ENCODE peak calls at places on chromosomes 7 and 10, in seven cellular contexts. One of them, this sample, is unnamed. For H3K36me3 and H3K4me1, the result is how much of the 10 kb centered on the place peaks cover.

GRCh38 chr10:61836888-61837747 is 64.4 kb upstream of the ARID5B start:
- DNase-seq in right lobe of liver: no peak
- DNase-seq in GM23248: peak
- DNase-seq in astrocyte: peak
- DNase-seq in adipocyte: peak
- DNase-seq in prostate gland: no peak
- DNase-seq in tibial artery: no peak
- DNase-seq in this sample: no peak

GRCh38 chr10:47077941-47078340 is 166.7 kb downstream of the PTPN20 start:
- DNase-seq in astrocyte: no peak
- DNase-seq in right lobe of liver: no peak
- DNase-seq in prostate gland: no peak
- DNase-seq in tibial artery: no peak
- DNase-seq in adipocyte: no peak
- DNase-seq in GM23248: no peak
- DNase-seq in this sample: no peak

GRCh38 chr10:86813101-86813500 is 56.7 kb downstream of the BMPR1A start:
- DNase-seq in GM23248: peak
- DNase-seq in prostate gland: no peak
- DNase-seq in tibial artery: no peak
- DNase-seq in astrocyte: peak
- DNase-seq in adipocyte: no peak
- DNase-seq in right lobe of liver: no peak
- DNase-seq in this sample: no peak

GRCh38 chr7:16668978-16669377 is 23.0 kb downstream of the BZW2 start:
- DNase-seq in right lobe of liver: no peak
- DNase-seq in tibial artery: no peak
- DNase-seq in adipocyte: peak
- DNase-seq in astrocyte: no peak
- DNase-seq in prostate gland: no peak
- DNase-seq in GM23248: peak
- DNase-seq in this sample: no peak

GRCh38 chr7:112630565-112630964 is 149.8 kb downstream of the LSMEM1 start:
- DNase-seq in right lobe of liver: no peak
- DNase-seq in GM23248: peak
- DNase-seq in tibial artery: no peak
- DNase-seq in prostate gland: no peak
- DNase-seq in astrocyte: peak
- DNase-seq in adipocyte: peak
- DNase-seq in this sample: no peak

GRCh38 chr7:96649981-96650380 is 59.7 kb downstream of the SEM1 start:
- DNase-seq in astrocyte: peak
- DNase-seq in adipocyte: peak
- DNase-seq in right lobe of liver: no peak
- DNase-seq in prostate gland: no peak
- DNase-seq in GM23248: no peak
- DNase-seq in tibial artery: no peak
- DNase-seq in this sample: no peak

GRCh38 chr10:129455625-129456024 is 11.4 kb upstream of the MGMT start:
- DNase-seq in GM23248: no peak
- DNase-seq in astrocyte: no peak
- DNase-seq in right lobe of liver: no peak
- DNase-seq in adipocyte: no peak
- DNase-seq in prostate gland: no peak
- DNase-seq in tibial artery: no peak
- DNase-seq in this sample: no peak

GRCh38 chr7:43501881-43502280 is 81.0 kb upstream of the STK17A start:
- DNase-seq in prostate gland: no peak
- DNase-seq in astrocyte: peak
- DNase-seq in GM23248: peak
- DNase-seq in right lobe of liver: no peak
- DNase-seq in adipocyte: peak
- DNase-seq in tibial artery: no peak
- DNase-seq in this sample: no peak

GRCh38 chr7:106215868-106216516 is 68.8 kb downstream of the NAMPT start:
- DNase-seq in astrocyte: no peak
- DNase-seq in GM23248: no peak
- DNase-seq in right lobe of liver: no peak
- DNase-seq in tibial artery: no peak
- DNase-seq in adipocyte: no peak
- DNase-seq in prostate gland: no peak
- DNase-seq in this sample: no peak

GRCh38 chr7:73983437-73984164 is 44.4 kb upstream of the ELN start:
- DNase-seq in tibial artery: peak
- DNase-seq in prostate gland: no peak
- DNase-seq in adipocyte: no peak
- DNase-seq in astrocyte: no peak
- DNase-seq in right lobe of liver: no peak
- DNase-seq in GM23248: no peak
- DNase-seq in this sample: no peak

GRCh38 chr7:105672820-105673219 is 91.5 kb upstream of the EFCAB10 start:
- DNase-seq in GM23248: no peak
- DNase-seq in prostate gland: no peak
- DNase-seq in tibial artery: no peak
- DNase-seq in adipocyte: no peak
- DNase-seq in right lobe of liver: no peak
- DNase-seq in astrocyte: no peak
- DNase-seq in this sample: no peak

GRCh38 chr7:39741942-39742623 is 118.7 kb downstream of the RALA start:
- DNase-seq in GM23248: peak
- DNase-seq in tibial artery: no peak
- DNase-seq in adipocyte: no peak
- DNase-seq in prostate gland: no peak
- DNase-seq in astrocyte: peak
- DNase-seq in right lobe of liver: no peak
- DNase-seq in this sample: no peak

GRCh38 chr10:126380352-126381076 is 7.8 kb downstream of the ADAM12 start:
- DNase-seq in astrocyte: no peak
- DNase-seq in GM23248: peak
- DNase-seq in tibial artery: no peak
- DNase-seq in right lobe of liver: no peak
- DNase-seq in adipocyte: no peak
- DNase-seq in prostate gland: no peak
- DNase-seq in this sample: no peak

GRCh38 chr7:30472771-30473392 is 5.7 kb downstream of the NOD1 start:
- DNase-seq in astrocyte: peak
- DNase-seq in GM23248: peak
- DNase-seq in tibial artery: no peak
- DNase-seq in adipocyte: peak
- DNase-seq in right lobe of liver: no peak
- DNase-seq in prostate gland: no peak
- DNase-seq in this sample: no peak

GRCh38 chr10:89076120-89076519 is 85.5 kb downstream of the FAS start:
- DNase-seq in tibial artery: no peak
- DNase-seq in astrocyte: no peak
- DNase-seq in GM23248: no peak
- DNase-seq in right lobe of liver: no peak
- DNase-seq in adipocyte: no peak
- DNase-seq in prostate gland: no peak
- DNase-seq in this sample: no peak

GRCh38 chr7:30770936-30771858 is at the start of gene MINDY4:
- DNase-seq in GM23248: peak
- DNase-seq in adipocyte: peak
- DNase-seq in prostate gland: peak
- DNase-seq in right lobe of liver: peak
- DNase-seq in astrocyte: peak
- DNase-seq in tibial artery: peak
- DNase-seq in this sample: no peak

GRCh38 chr10:83617692-83618325 is 521.5 kb upstream of the GHITM start:
- DNase-seq in tibial artery: no peak
- DNase-seq in GM23248: no peak
- DNase-seq in adipocyte: no peak
- DNase-seq in right lobe of liver: no peak
- DNase-seq in prostate gland: no peak
- DNase-seq in astrocyte: no peak
- DNase-seq in this sample: no peak

GRCh38 chr10:120477006-120477722 is 20.1 kb downstream of the PLPP4 start:
- DNase-seq in prostate gland: no peak
- DNase-seq in GM23248: peak
- DNase-seq in adipocyte: peak
- DNase-seq in right lobe of liver: no peak
- DNase-seq in astrocyte: peak
- DNase-seq in tibial artery: no peak
- DNase-seq in this sample: no peak

GRCh38 chr10:46524471-46525176 is 31.8 kb downstream of the GPRIN2 start:
- DNase-seq in GM23248: peak
- DNase-seq in tibial artery: no peak
- DNase-seq in right lobe of liver: peak
- DNase-seq in astrocyte: peak
- DNase-seq in adipocyte: no peak
- DNase-seq in prostate gland: no peak
- DNase-seq in this sample: peak

GRCh38 chr7:127080576-127080975 is 172.2 kb downstream of the GRM8 start:
- DNase-seq in GM23248: no peak
- DNase-seq in adipocyte: no peak
- DNase-seq in astrocyte: no peak
- DNase-seq in right lobe of liver: no peak
- DNase-seq in tibial artery: no peak
- DNase-seq in prostate gland: no peak
- DNase-seq in this sample: no peak

GRCh38 chr7:40551685-40552576 is 417.1 kb downstream of the SUGCT start:
- DNase-seq in right lobe of liver: no peak
- DNase-seq in astrocyte: peak
- DNase-seq in adipocyte: peak
- DNase-seq in prostate gland: no peak
- DNase-seq in GM23248: peak
- DNase-seq in tibial artery: no peak
- DNase-seq in this sample: no peak

GRCh38 chr10:77317221-77317620 is 320.4 kb downstream of the KCNMA1 start:
- DNase-seq in GM23248: no peak
- DNase-seq in astrocyte: peak
- DNase-seq in right lobe of liver: no peak
- DNase-seq in adipocyte: no peak
- DNase-seq in prostate gland: no peak
- DNase-seq in tibial artery: no peak
- DNase-seq in this sample: no peak

GRCh38 chr10:33819206-33819605 is 484.7 kb upstream of the NRP1 start:
- DNase-seq in astrocyte: peak
- DNase-seq in tibial artery: no peak
- DNase-seq in right lobe of liver: no peak
- DNase-seq in GM23248: peak
- DNase-seq in adipocyte: peak
- DNase-seq in prostate gland: no peak
- DNase-seq in this sample: no peak

GRCh38 chr10:43676360-43676759 is 27.7 kb upstream of the ZNF32 start:
- DNase-seq in astrocyte: no peak
- DNase-seq in prostate gland: no peak
- DNase-seq in GM23248: no peak
- DNase-seq in tibial artery: no peak
- DNase-seq in right lobe of liver: no peak
- DNase-seq in adipocyte: no peak
- DNase-seq in this sample: no peak

GRCh38 chr10:44873156-44873555 is 38.0 kb upstream of the TMEM72 start:
- DNase-seq in GM23248: peak
- DNase-seq in astrocyte: no peak
- DNase-seq in tibial artery: peak
- DNase-seq in adipocyte: peak
- DNase-seq in right lobe of liver: no peak
- DNase-seq in prostate gland: no peak
- DNase-seq in this sample: no peak

GRCh38 chr7:55249332-55249731 is 115.8 kb upstream of the LANCL2 start:
- DNase-seq in GM23248: no peak
- DNase-seq in adipocyte: no peak
- DNase-seq in prostate gland: no peak
- DNase-seq in right lobe of liver: no peak
- DNase-seq in astrocyte: no peak
- DNase-seq in tibial artery: no peak
- DNase-seq in this sample: no peak

GRCh38 chr10:63142136-63142535 is 9.0 kb downstream of the NRBF2 start:
- DNase-seq in astrocyte: no peak
- DNase-seq in prostate gland: no peak
- DNase-seq in adipocyte: no peak
- DNase-seq in GM23248: no peak
- DNase-seq in right lobe of liver: no peak
- DNase-seq in tibial artery: no peak
- DNase-seq in this sample: no peak
- H3K36me3 ChIP-seq in astrocyte: under half
- H3K36me3 ChIP-seq in prostate gland: under half
- H3K36me3 ChIP-seq in adipocyte: under half
- H3K36me3 ChIP-seq in GM23248: under half
- H3K36me3 ChIP-seq in right lobe of liver: under half
- H3K36me3 ChIP-seq in tibial artery: under half
- H3K36me3 ChIP-seq in this sample: under half

GRCh38 chr7:44617225-44617885 is 10.9 kb downstream of the OGDH start:
- DNase-seq in adipocyte: peak
- DNase-seq in tibial artery: no peak
- DNase-seq in prostate gland: no peak
- DNase-seq in right lobe of liver: no peak
- DNase-seq in GM23248: peak
- DNase-seq in astrocyte: peak
- DNase-seq in this sample: no peak
- H3K4me1 ChIP-seq in adipocyte: under half
- H3K4me1 ChIP-seq in tibial artery: under half
- H3K4me1 ChIP-seq in prostate gland: under half
- H3K4me1 ChIP-seq in right lobe of liver: under half
- H3K4me1 ChIP-seq in GM23248: under half
- H3K4me1 ChIP-seq in astrocyte: under half
- H3K4me1 ChIP-seq in this sample: under half

GRCh38 chr10:13187135-13187534 is 25.8 kb downstream of the MCM10 start:
- DNase-seq in tibial artery: no peak
- DNase-seq in adipocyte: no peak
- DNase-seq in astrocyte: no peak
- DNase-seq in right lobe of liver: no peak
- DNase-seq in prostate gland: no peak
- DNase-seq in GM23248: no peak
- DNase-seq in this sample: no peak

GRCh38 chr10:13180788-13181187 is 19.4 kb downstream of the MCM10 start:
- DNase-seq in adipocyte: no peak
- DNase-seq in GM23248: no peak
- DNase-seq in prostate gland: no peak
- DNase-seq in tibial artery: no peak
- DNase-seq in astrocyte: no peak
- DNase-seq in right lobe of liver: no peak
- DNase-seq in this sample: no peak

GRCh38 chr10:13184726-13185514 is 23.6 kb downstream of the MCM10 start:
- DNase-seq in prostate gland: peak
- DNase-seq in GM23248: no peak
- DNase-seq in astrocyte: no peak
- DNase-seq in right lobe of liver: peak
- DNase-seq in tibial artery: no peak
- DNase-seq in adipocyte: no peak
- DNase-seq in this sample: no peak

GRCh38 chr10:13182424-13182823 is 21.1 kb downstream of the MCM10 start:
- DNase-seq in prostate gland: no peak
- DNase-seq in astrocyte: no peak
- DNase-seq in adipocyte: no peak
- DNase-seq in GM23248: no peak
- DNase-seq in right lobe of liver: no peak
- DNase-seq in tibial artery: no peak
- DNase-seq in this sample: no peak

GRCh38 chr10:13183625-13184024 is 22.3 kb downstream of the MCM10 start:
- DNase-seq in adipocyte: no peak
- DNase-seq in right lobe of liver: no peak
- DNase-seq in astrocyte: no peak
- DNase-seq in GM23248: no peak
- DNase-seq in tibial artery: no peak
- DNase-seq in prostate gland: no peak
- DNase-seq in this sample: no peak
- H3K36me3 ChIP-seq in adipocyte: under half
- H3K36me3 ChIP-seq in right lobe of liver: under half
- H3K36me3 ChIP-seq in astrocyte: under half
- H3K36me3 ChIP-seq in GM23248: under half
- H3K36me3 ChIP-seq in tibial artery: under half
- H3K36me3 ChIP-seq in prostate gland: under half
- H3K36me3 ChIP-seq in this sample: half or more

GRCh38 chr10:97321807-97322195 is 2.7 kb downstream of the FRAT1 start:
- DNase-seq in adipocyte: no peak
- DNase-seq in astrocyte: no peak
- DNase-seq in tibial artery: no peak
- DNase-seq in GM23248: no peak
- DNase-seq in prostate gland: no peak
- DNase-seq in right lobe of liver: no peak
- DNase-seq in this sample: no peak
- H3K4me1 ChIP-seq in adipocyte: under half
- H3K4me1 ChIP-seq in astrocyte: under half
- H3K4me1 ChIP-seq in tibial artery: under half
- H3K4me1 ChIP-seq in GM23248: under half
- H3K4me1 ChIP-seq in prostate gland: under half
- H3K4me1 ChIP-seq in right lobe of liver: under half
- H3K4me1 ChIP-seq in this sample: under half

This sample was measured in RWPE2.